ENCODE peak calls at places on chromosomes 6 and 20, in five cellular contexts. One of them, this sample, is unnamed.

GRCh38 chr20:38806855-38807655 is 1.6 kb downstream of the PPP1R16B start:
- DNase-seq in progenitor cell of endocrine pancreas: no peak
- DNase-seq in mesothelial cell of epicardium: no peak
- DNase-seq in lower lobe of right lung: no peak
- DNase-seq in colonic mucosa: no peak
- DNase-seq in this sample: peak

GRCh38 chr6:33820784-33821183 is 17.0 kb upstream of the MLN start:
- DNase-seq in mesothelial cell of epicardium: no peak
- DNase-seq in lower lobe of right lung: no peak
- DNase-seq in colonic mucosa: no peak
- DNase-seq in progenitor cell of endocrine pancreas: no peak
- DNase-seq in this sample: no peak

GRCh38 chr6:3351105-3351676 is 92.4 kb downstream of the PSMG4 start:
- DNase-seq in progenitor cell of endocrine pancreas: no peak
- DNase-seq in colonic mucosa: no peak
- DNase-seq in mesothelial cell of epicardium: no peak
- DNase-seq in lower lobe of right lung: no peak
- DNase-seq in this sample: no peak

GRCh38 chr20:46270977-46271744 is 37.1 kb downstream of the CDH22 start:
- DNase-seq in colonic mucosa: no peak
- DNase-seq in progenitor cell of endocrine pancreas: no peak
- DNase-seq in lower lobe of right lung: no peak
- DNase-seq in mesothelial cell of epicardium: no peak
- DNase-seq in this sample: no peak

GRCh38 chr6:119110601-119111548 is 32.4 kb upstream of the FAM184A start:
- DNase-seq in progenitor cell of endocrine pancreas: peak
- DNase-seq in mesothelial cell of epicardium: no peak
- DNase-seq in lower lobe of right lung: no peak
- DNase-seq in colonic mucosa: peak
- DNase-seq in this sample: peak

GRCh38 chr6:168585441-168585840 is 144.5 kb downstream of the SMOC2 start:
- DNase-seq in colonic mucosa: no peak
- DNase-seq in mesothelial cell of epicardium: no peak
- DNase-seq in progenitor cell of endocrine pancreas: no peak
- DNase-seq in lower lobe of right lung: no peak
- DNase-seq in this sample: no peak

GRCh38 chr6:169529931-169530761 is 171.7 kb downstream of the WDR27 start:
- DNase-seq in mesothelial cell of epicardium: no peak
- DNase-seq in lower lobe of right lung: peak
- DNase-seq in colonic mucosa: peak
- DNase-seq in progenitor cell of endocrine pancreas: no peak
- DNase-seq in this sample: no peak

GRCh38 chr6:113449051-113449450 is 408.1 kb upstream of the MARCKS start:
- DNase-seq in lower lobe of right lung: no peak
- DNase-seq in mesothelial cell of epicardium: no peak
- DNase-seq in colonic mucosa: no peak
- DNase-seq in progenitor cell of endocrine pancreas: no peak
- DNase-seq in this sample: no peak

GRCh38 chr6:149925974-149926777 is 3.3 kb upstream of the RAET1G start:
- DNase-seq in colonic mucosa: peak
- DNase-seq in progenitor cell of endocrine pancreas: peak
- DNase-seq in mesothelial cell of epicardium: peak
- DNase-seq in lower lobe of right lung: peak
- DNase-seq in this sample: no peak

GRCh38 chr6:13395272-13396237 is 67.2 kb upstream of the TBC1D7 start:
- DNase-seq in mesothelial cell of epicardium: peak
- DNase-seq in lower lobe of right lung: peak
- DNase-seq in colonic mucosa: peak
- DNase-seq in progenitor cell of endocrine pancreas: no peak
- DNase-seq in this sample: peak

GRCh38 chr20:5535211-5535756 is 214.9 kb upstream of the SHLD1 start:
- DNase-seq in progenitor cell of endocrine pancreas: no peak
- DNase-seq in colonic mucosa: no peak
- DNase-seq in mesothelial cell of epicardium: no peak
- DNase-seq in lower lobe of right lung: no peak
- DNase-seq in this sample: no peak

GRCh38 chr6:145469021-145469420 is 266.3 kb downstream of the EPM2A start:
- DNase-seq in progenitor cell of endocrine pancreas: no peak
- DNase-seq in mesothelial cell of epicardium: no peak
- DNase-seq in lower lobe of right lung: no peak
- DNase-seq in colonic mucosa: no peak
- DNase-seq in this sample: no peak

GRCh38 chr6:62652692-62653328 is 366.8 kb upstream of the KHDRBS2 start:
- DNase-seq in mesothelial cell of epicardium: no peak
- DNase-seq in colonic mucosa: no peak
- DNase-seq in progenitor cell of endocrine pancreas: no peak
- DNase-seq in lower lobe of right lung: no peak
- DNase-seq in this sample: no peak

GRCh38 chr6:127069659-127070279 is 48.7 kb upstream of the RSPO3 start:
- DNase-seq in colonic mucosa: no peak
- DNase-seq in mesothelial cell of epicardium: no peak
- DNase-seq in lower lobe of right lung: no peak
- DNase-seq in progenitor cell of endocrine pancreas: no peak
- DNase-seq in this sample: no peak

DNA sequence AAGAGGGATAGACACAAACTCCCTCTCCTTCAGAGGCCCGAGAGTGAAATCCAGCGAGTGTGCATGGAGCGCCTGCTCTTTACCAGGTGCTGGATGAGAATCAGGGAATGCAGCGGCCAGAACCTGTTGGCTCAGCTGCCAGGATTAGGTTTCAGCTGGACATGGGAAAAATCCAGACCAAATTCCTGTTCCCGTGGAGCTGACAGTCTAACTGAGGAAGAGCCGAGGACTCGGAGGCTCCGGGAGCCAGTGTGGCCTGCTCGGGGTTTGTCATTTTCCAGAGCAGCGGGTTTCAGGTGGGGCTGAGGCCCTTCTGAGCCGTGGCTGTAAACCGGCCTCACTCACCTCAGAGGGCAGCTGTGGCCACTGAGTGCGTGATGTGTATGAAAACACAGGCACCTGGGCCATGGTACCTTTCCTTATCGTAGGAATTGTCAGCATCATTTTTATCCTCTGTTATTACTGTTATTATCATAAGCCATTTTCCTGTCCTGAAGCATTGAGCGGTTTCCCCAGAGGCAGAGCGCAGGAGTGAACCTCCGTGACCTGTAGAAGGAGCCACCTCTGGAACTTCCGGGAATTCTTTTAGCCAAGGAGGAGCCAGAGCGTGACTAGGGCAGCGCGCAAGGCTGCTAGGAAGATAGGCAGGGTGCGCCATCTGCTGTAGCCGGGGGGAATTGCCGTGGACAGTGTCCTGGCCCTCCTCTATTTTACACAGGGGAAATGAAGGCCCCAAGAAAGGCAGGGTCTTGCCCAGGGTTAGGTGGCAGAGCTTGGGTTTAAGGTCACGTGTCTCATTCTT is 27.3 kb downstream of the PKIG start:
- DNase-seq in colonic mucosa: peak
- DNase-seq in lower lobe of right lung: peak
- DNase-seq in mesothelial cell of epicardium: peak
- DNase-seq in progenitor cell of endocrine pancreas: peak
- DNase-seq in this sample: peak
- TF ChIP-seq CTCF in colonic mucosa: peak
- TF ChIP-seq CTCF in lower lobe of right lung: peak
- TF ChIP-seq CTCF in mesothelial cell of epicardium: peak
- TF ChIP-seq CTCF in progenitor cell of endocrine pancreas: peak
- TF ChIP-seq CTCF in this sample: peak

DNA sequence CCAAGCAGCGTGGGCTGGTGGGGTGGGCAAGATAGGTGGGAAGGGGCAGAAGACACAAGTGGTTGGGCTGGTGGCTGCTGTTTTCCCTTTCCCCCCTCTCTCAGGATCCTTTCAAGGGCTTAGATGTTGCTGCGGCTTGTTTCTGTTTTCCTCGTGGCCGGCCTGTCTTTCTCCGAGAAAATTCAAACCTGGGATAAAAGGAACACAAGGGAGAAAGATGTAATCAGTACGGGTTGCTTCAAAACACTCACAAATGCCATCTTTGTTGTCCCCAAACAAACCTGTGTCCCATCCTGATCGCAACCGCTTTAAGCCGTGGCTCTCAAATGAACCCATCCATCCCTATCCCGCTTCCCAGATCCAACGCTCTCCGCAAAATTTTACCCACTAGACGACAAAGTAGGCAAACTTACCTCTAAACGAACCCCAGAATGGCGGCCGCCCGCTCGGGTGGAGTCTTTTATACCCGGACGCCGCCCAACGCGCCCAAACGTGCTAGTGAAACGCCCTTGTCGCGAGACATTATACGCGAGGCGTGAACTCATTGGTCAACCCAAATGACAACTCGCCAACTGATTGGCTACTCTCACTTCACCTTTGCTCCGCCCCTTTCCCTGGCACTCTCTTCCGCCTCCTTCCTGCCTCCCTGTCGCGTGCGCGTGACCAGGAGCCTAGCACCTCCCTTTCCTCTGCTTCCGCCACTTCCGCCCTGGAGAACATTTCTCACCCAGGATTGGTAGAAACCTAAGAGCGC is at the start of gene PPP1R10:
- DNase-seq in colonic mucosa: peak
- DNase-seq in progenitor cell of endocrine pancreas: peak
- DNase-seq in mesothelial cell of epicardium: peak
- DNase-seq in lower lobe of right lung: peak
- DNase-seq in this sample: peak
- TF ChIP-seq CTCF in colonic mucosa: no peak
- TF ChIP-seq CTCF in progenitor cell of endocrine pancreas: no peak
- TF ChIP-seq CTCF in mesothelial cell of epicardium: no peak
- TF ChIP-seq CTCF in lower lobe of right lung: no peak
- TF ChIP-seq CTCF in this sample: no peak

GRCh38 chr6:82681119-82681714 is 317.6 kb downstream of the TPBG start:
- DNase-seq in mesothelial cell of epicardium: no peak
- DNase-seq in colonic mucosa: no peak
- DNase-seq in lower lobe of right lung: no peak
- DNase-seq in progenitor cell of endocrine pancreas: no peak
- DNase-seq in this sample: no peak
- TF ChIP-seq CTCF in mesothelial cell of epicardium: no peak
- TF ChIP-seq CTCF in colonic mucosa: no peak
- TF ChIP-seq CTCF in lower lobe of right lung: no peak
- TF ChIP-seq CTCF in progenitor cell of endocrine pancreas: no peak
- TF ChIP-seq CTCF in this sample: no peak

DNA sequence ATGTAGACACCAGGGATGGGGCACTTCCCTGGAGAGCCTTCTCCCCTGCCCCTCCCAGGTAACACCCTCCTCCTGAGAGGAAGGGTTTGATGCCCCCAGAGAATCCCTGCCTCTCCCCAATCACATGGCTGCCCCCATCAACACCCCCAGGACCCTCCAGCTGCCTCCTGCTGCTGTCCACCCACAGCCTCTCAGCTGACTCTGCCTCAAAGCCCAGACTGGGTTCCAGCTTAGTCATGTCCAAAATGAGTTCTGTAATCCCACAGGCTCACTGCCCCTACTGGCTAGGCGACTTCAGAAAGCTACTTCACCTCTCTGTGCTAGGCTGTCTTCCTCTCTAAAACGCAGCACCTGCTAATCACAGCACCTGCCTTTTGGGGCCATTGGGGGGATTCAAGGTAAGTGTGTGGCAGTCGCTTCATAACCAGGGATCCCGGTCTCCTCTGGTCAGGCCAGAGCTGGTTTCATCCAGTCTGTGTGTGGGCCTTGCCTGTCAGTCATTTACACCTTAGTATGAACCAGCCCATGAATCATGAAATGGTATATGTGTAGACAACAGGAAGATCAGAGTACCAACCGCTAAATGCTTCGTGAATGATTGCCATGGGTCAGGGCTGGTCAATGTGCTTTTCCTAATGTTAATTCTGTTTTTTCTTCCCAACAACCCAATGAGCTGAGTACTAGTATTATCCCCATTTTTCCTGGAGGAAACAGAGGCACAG is 40.4 kb downstream of the TFEB start:
- DNase-seq in colonic mucosa: no peak
- DNase-seq in mesothelial cell of epicardium: no peak
- DNase-seq in lower lobe of right lung: no peak
- DNase-seq in progenitor cell of endocrine pancreas: no peak
- DNase-seq in this sample: no peak
- TF ChIP-seq CTCF in colonic mucosa: no peak
- TF ChIP-seq CTCF in mesothelial cell of epicardium: no peak
- TF ChIP-seq CTCF in lower lobe of right lung: no peak
- TF ChIP-seq CTCF in progenitor cell of endocrine pancreas: no peak
- TF ChIP-seq CTCF in this sample: no peak

This sample was measured in GM10248.